ENCODE peak calls at places on chromosome 12, in six cellular contexts. M is A549, D is GM12878, H is HepG2, P is K562, I is IMR-90. E is an unnamed sample.

GRCh38 chr12:130014485-130014807 is 110.6 kb upstream of the TMEM132D start:
- DNase-seq in D (no peak), P (no peak), I (no peak), M (no peak), H (no peak), E (no peak)

GRCh38 chr12:45259732-45260480 is 44.0 kb downstream of the ANO6 start:
- DNase-seq in P (no peak), I (peak; percentile 84), H (peak; percentile 91), D (no peak), M (no peak), E (no peak)

GRCh38 chr12:7905071-7905470 is 30.9 kb downstream of the SLC2A3 start:
- DNase-seq in P (no peak), M (no peak), D (no peak), H (no peak), I (no peak), E (no peak)

GRCh38 chr12:51028126-51028810 is 2.1 kb upstream of the SLC11A2 start:
- DNase-seq in D (no peak), M (peak; percentile 36), P (peak; percentile 53), H (peak; percentile 70), I (peak; percentile 33), E (peak; percentile 40)

GRCh38 chr12:82665142-82665923 is 21.4 kb upstream of the TMTC2 start:
- DNase-seq in M (no peak), P (no peak), D (no peak), I (no peak), H (no peak), E (no peak)

GRCh38 chr12:185197-185955 is 28.6 kb downstream of the SLC6A12 start:
- DNase-seq in M (no peak), I (no peak), H (no peak), D (no peak), P (no peak), E (no peak)

GRCh38 chr12:13102481-13103195 is 829 bp downstream of the GSG1 start:
- DNase-seq in M (no peak), H (no peak), I (peak; percentile 48), D (no peak), P (no peak), E (no peak)

GRCh38 chr12:102528111-102528510 is 47.7 kb upstream of the IGF1 start:
- DNase-seq in H (no peak), P (no peak), I (peak; percentile 54), D (no peak), M (no peak), E (no peak)

GRCh38 chr12:127515941-127516340 is 751.0 kb upstream of the TMEM132C start:
- DNase-seq in I (peak; percentile 10), H (no peak), P (no peak), D (no peak), M (no peak), E (no peak)

GRCh38 chr12:112103758-112104504 is 4.7 kb downstream of the NAA25 start:
- DNase-seq in P (no peak), M (no peak), D (no peak), I (no peak), H (no peak), E (no peak)

GRCh38 chr12:31370645-31371620 is 45.0 kb upstream of the SINHCAF start:
- DNase-seq in P (no peak), D (no peak), I (no peak), M (no peak), H (peak; percentile 77), E (no peak)

GRCh38 chr12:116937640-116938039 is 26.9 kb downstream of the FBXW8 start:
- DNase-seq in I (no peak), M (no peak), H (no peak), P (no peak), D (no peak), E (no peak)

GRCh38 chr12:68854078-68854468 is 46.1 kb downstream of the MDM2 start:
- DNase-seq in I (no peak), D (no peak), P (no peak), H (no peak), M (no peak), E (no peak)

GRCh38 chr12:79681008-79681590 is 9.7 kb downstream of the PAWR start:
- DNase-seq in P (no peak), I (peak; percentile 83), D (no peak), H (no peak), M (no peak), E (no peak)

GRCh38 chr12:87444039-87444438 is 585.2 kb downstream of the C12orf50 start:
- DNase-seq in I (peak; percentile 1), D (no peak), P (no peak), H (no peak), M (no peak), E (no peak)

GRCh38 chr12:30154996-30155730 is 371.4 kb upstream of the TMTC1 start:
- DNase-seq in M (no peak), P (no peak), H (no peak), I (peak; percentile 8), D (no peak), E (no peak)

GRCh38 chr12:98970950-98971349 is 325.9 kb downstream of the APAF1 start:
- DNase-seq in H (no peak), D (no peak), P (no peak), M (no peak), I (no peak), E (no peak)

GRCh38 chr12:104890463-104891096 is 67.5 kb downstream of the SLC41A2 start:
- DNase-seq in D (no peak), I (no peak), H (no peak), M (no peak), P (no peak), E (no peak)

GRCh38 chr12:76747245-76747644 is 16.7 kb upstream of the ZDHHC17 start:
- DNase-seq in M (no peak), I (no peak), D (no peak), H (no peak), P (no peak), E (no peak)

GRCh38 chr12:107560194-107560905 is 125.2 kb upstream of the PWP1 start:
- DNase-seq in P (no peak), M (no peak), H (peak; percentile 12), D (no peak), I (no peak), E (no peak)

GRCh38 chr12:122866950-122867607 is 28.8 kb downstream of the VPS37B start:
- DNase-seq in P (no peak), H (no peak), M (no peak), I (no peak), D (no peak), E (no peak)

GRCh38 chr12:66087365-66087943 is 43.1 kb downstream of the LLPH start:
- DNase-seq in H (peak; percentile 57), M (peak; percentile 45), D (no peak), I (peak; percentile 88), P (peak; percentile 23), E (peak; percentile 61)

GRCh38 chr12:26754148-26754547 is 78.8 kb downstream of the ITPR2 start:
- DNase-seq in M (no peak), D (no peak), P (no peak), H (no peak), I (no peak), E (no peak)

GRCh38 chr12:53046655-53047220 is 3.1 kb upstream of the TNS2 start:
- DNase-seq in I (peak; percentile 86), H (peak; percentile 51), M (peak; percentile 81), P (no peak), D (no peak), E (peak; percentile 34)

GRCh38 chr12:13101854-13102375 is 1.6 kb downstream of the GSG1 start:
- DNase-seq in D (no peak), P (no peak), M (peak; percentile 64), H (peak; percentile 62), I (peak; percentile 46), E (peak; percentile 23)

GRCh38 chr12:119758236-119758635 is 90.3 kb downstream of the PRKAB1 start:
- DNase-seq in P (no peak), H (no peak), M (no peak), D (no peak), I (no peak), E (no peak)

GRCh38 chr12:96383991-96384390 is 16.2 kb downstream of the CDK17 start:
- DNase-seq in H (no peak), I (no peak), D (no peak), M (no peak), P (no peak), E (no peak)

GRCh38 chr12:115507951-115508722 is 769.4 kb downstream of the MED13L start:
- DNase-seq in I (no peak), M (no peak), D (no peak), P (no peak), H (peak; percentile 94), E (no peak)

GRCh38 chr12:79454338-79454777 is 236.4 kb downstream of the PAWR start:
- DNase-seq in I (peak; percentile 78), M (no peak), D (no peak), P (no peak), H (peak; percentile 26), E (no peak)

GRCh38 chr12:125610971-125611370 is 545.7 kb downstream of the AACS start:
- DNase-seq in H (no peak), M (no peak), P (no peak), I (no peak), D (no peak), E (no peak)

GRCh38 chr12:43281563-43281962 is 270.4 kb downstream of the ADAMTS20 start:
- DNase-seq in M (no peak), I (no peak), P (no peak), D (no peak), H (no peak), E (no peak)

GRCh38 chr12:6834873-6835272 is 5.9 kb upstream of the GNB3 start:
- DNase-seq in M (no peak), H (no peak), P (no peak), I (no peak), D (no peak), E (no peak)
- TF ChIP-seq BHLHE40 in M (no peak), H (no peak), P (no peak), I (no peak), D (no peak), E (no peak)

DNA sequence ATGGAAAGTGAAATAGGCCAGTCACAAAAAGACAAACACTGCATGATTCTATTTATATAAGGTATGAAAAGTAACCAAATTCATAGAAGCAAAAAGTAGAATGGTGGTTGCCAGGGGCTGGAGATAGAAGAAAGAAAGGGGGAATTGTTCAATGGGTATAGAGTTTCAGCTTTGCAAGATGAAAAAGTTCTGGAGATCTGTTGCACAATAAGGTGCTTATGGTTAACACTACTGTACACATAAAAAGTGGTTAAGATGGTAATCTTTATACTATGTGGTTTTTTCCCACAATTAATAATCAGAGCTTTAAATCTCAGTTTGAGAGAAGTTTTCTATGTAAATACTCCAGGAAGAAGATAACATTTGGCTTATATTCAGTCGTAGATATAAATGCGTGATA is 73.4 kb downstream of the SLC38A4 start:
- DNase-seq in D (no peak), M (no peak), H (peak; percentile 39), P (no peak), I (peak; percentile 26), E (no peak)
- TF ChIP-seq BHLHE40 in D (no peak), M (no peak), H (no peak), P (no peak), I (no peak), E (no peak)

DNA sequence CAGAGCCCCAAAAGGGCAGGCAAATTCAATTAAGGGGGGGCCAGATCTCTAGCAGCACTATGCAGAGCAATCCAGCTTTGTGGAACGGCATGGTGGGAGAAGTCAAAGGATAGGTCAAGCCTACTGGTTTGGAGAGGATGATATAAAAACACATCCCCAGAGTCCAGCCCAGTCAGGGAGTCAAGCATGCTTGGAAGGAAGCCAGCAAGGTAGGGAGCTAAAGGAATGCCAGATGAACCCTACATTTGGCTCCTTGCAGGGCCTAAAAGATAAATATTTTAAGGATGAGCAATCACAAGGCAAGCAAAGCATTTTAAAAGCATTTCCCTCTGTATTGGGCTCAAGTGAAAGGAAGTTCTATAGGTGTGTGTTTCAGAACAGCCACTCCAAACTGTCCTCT is 21.4 kb downstream of the KCTD10 start:
- DNase-seq in M (no peak), D (no peak), H (no peak), P (no peak), I (no peak), E (no peak)
- TF ChIP-seq BHLHE40 in M (no peak), D (no peak), H (no peak), P (no peak), I (no peak), E (no peak)

GRCh38 chr12:65082411-65082810 is 38.7 kb downstream of the WIF1 start:
- DNase-seq in H (no peak), I (no peak), M (no peak), D (no peak), P (no peak), E (no peak)
- TF ChIP-seq BHLHE40 in H (no peak), I (no peak), M (no peak), D (no peak), P (no peak), E (no peak)

E was measured in HEK293T.